ENCODE peak calls at places on chromosomes 5 and 9, in five cellular contexts. One of them, this sample, is unnamed. For H3K9me3 and H3K4me1, the result is how much of the 10 kb centered on the place peaks cover.

GRCh38 chr5:135428586-135428985 is 18.6 kb downstream of the DCANP1 start:
- DNase-seq in A549: no peak
- DNase-seq in tibial artery: no peak
- DNase-seq in ovary: no peak
- DNase-seq in uterus: no peak
- DNase-seq in this sample: no peak

GRCh38 chr5:132477784-132478497 is 12.6 kb downstream of the IRF1 start:
- DNase-seq in tibial artery: no peak
- DNase-seq in uterus: no peak
- DNase-seq in A549: no peak
- DNase-seq in ovary: peak
- DNase-seq in this sample: no peak

GRCh38 chr9:76403352-76403751 is 9.1 kb upstream of the RFK start:
- DNase-seq in tibial artery: no peak
- DNase-seq in uterus: no peak
- DNase-seq in A549: peak
- DNase-seq in ovary: no peak
- DNase-seq in this sample: no peak

GRCh38 chr9:79362100-79363081 is 209.4 kb upstream of the TLE4 start:
- DNase-seq in tibial artery: no peak
- DNase-seq in ovary: no peak
- DNase-seq in uterus: no peak
- DNase-seq in A549: peak
- DNase-seq in this sample: no peak

GRCh38 chr9:129326061-129327005 is 148.3 kb upstream of the IER5L start:
- DNase-seq in A549: no peak
- DNase-seq in tibial artery: no peak
- DNase-seq in ovary: peak
- DNase-seq in uterus: no peak
- DNase-seq in this sample: no peak

GRCh38 chr5:74647096-74647495 is 6.6 kb upstream of the ENC1 start:
- DNase-seq in uterus: no peak
- DNase-seq in A549: no peak
- DNase-seq in ovary: no peak
- DNase-seq in tibial artery: no peak
- DNase-seq in this sample: peak

GRCh38 chr5:158987231-158987630 is 112.5 kb downstream of the EBF1 start:
- DNase-seq in ovary: no peak
- DNase-seq in tibial artery: no peak
- DNase-seq in uterus: no peak
- DNase-seq in A549: no peak
- DNase-seq in this sample: no peak

GRCh38 chr5:77066823-77067442 is 20.2 kb downstream of the ZBED3 start:
- DNase-seq in uterus: no peak
- DNase-seq in tibial artery: no peak
- DNase-seq in ovary: no peak
- DNase-seq in A549: no peak
- DNase-seq in this sample: no peak

GRCh38 chr5:64612349-64612961 is 77.8 kb upstream of the SHISAL2B start:
- DNase-seq in uterus: no peak
- DNase-seq in tibial artery: no peak
- DNase-seq in ovary: peak
- DNase-seq in A549: peak
- DNase-seq in this sample: peak

GRCh38 chr5:125486634-125487033 is 740.2 kb upstream of the ZNF608 start:
- DNase-seq in tibial artery: no peak
- DNase-seq in A549: no peak
- DNase-seq in uterus: no peak
- DNase-seq in ovary: no peak
- DNase-seq in this sample: no peak

GRCh38 chr9:118786877-118787276 is 582.4 kb downstream of the BRINP1 start:
- DNase-seq in A549: no peak
- DNase-seq in uterus: no peak
- DNase-seq in ovary: no peak
- DNase-seq in tibial artery: no peak
- DNase-seq in this sample: no peak

GRCh38 chr9:118785456-118785855 is 583.8 kb downstream of the BRINP1 start:
- DNase-seq in uterus: no peak
- DNase-seq in ovary: no peak
- DNase-seq in A549: no peak
- DNase-seq in tibial artery: no peak
- DNase-seq in this sample: no peak

DNA sequence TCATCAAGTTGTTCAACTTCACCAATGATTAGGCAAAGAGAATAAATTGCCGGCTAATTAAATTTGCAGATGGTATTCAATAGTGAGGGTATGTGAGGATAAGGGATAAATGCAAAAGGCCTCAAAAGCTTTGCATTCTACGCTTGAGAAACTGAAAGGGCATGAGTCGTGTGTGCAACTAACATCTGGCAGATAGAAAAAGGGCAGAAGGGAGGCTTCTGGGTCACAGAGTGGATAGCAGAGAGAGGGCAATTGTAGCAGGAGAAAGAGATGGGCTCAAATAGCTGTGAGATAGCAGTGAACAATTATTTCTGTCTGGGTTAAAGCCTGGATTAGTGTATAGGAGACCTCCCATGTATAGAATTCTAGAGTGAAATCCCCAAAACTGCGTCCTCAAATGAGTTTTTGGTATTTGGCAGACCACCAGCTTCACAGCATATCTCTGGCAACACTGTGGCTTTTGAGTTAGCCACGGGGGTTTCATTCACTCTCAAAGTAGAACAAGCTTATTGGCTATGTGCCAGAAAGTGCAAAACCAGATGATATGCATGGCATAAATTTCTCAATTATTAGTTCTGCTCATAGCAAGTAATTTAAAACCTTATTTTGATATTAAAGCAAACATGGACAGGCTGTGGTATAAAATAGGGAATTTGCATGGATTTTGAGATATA is 586.3 kb downstream of the BRINP1 start:
- DNase-seq in A549: no peak
- DNase-seq in uterus: no peak
- DNase-seq in ovary: no peak
- DNase-seq in tibial artery: no peak
- DNase-seq in this sample: peak
- H3K9me3 ChIP-seq in A549: under half
- H3K9me3 ChIP-seq in uterus: under half
- H3K9me3 ChIP-seq in ovary: under half
- H3K9me3 ChIP-seq in tibial artery: under half
- H3K9me3 ChIP-seq in this sample: under half

DNA sequence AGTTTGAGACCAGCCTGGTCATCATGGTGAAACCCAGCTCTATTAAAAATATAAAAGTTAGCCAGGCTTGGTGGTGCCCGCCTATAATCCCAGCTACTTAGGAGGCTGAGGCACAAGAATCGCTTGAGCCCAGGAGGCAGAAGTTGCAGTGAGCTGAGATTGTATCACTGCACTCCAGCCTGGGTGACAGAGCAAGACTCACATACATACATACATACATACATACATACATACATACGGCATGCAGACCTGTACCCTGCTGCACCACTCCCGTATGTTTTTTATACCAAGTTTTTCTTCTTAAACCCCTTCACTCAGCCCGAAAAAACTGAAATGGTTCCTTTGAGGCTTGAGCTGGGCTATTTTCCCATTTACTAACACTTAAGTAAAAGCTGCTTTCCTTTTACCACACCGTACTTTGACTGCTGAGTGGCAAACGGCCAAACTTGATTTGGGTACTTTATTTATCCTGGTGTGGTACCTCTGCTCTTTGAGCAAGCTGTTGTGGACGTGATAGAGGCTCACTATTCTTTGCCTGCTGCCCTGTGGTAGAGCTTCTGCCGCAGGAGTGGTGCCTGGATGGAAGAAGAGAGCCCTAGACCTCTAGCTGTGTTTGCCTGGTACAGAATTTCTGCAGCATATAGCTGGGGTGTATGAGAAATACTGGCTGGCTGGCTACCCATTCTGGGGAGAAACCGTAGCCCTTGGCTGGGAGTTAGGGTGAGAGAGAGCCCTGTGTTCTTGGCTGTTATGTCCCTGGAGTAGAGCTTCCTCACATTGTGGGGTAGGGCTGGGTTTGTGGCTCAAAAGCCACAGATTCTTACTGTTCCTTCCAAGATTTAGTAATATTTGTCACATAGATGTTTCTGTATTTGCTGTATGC is 19.4 kb downstream of the IPO11 start:
- DNase-seq in tibial artery: no peak
- DNase-seq in uterus: peak
- DNase-seq in A549: no peak
- DNase-seq in ovary: no peak
- DNase-seq in this sample: no peak
- H3K27ac ChIP-seq in tibial artery: no peak
- H3K27ac ChIP-seq in uterus: peak
- H3K27ac ChIP-seq in A549: no peak
- H3K27ac ChIP-seq in ovary: peak
- H3K27ac ChIP-seq in this sample: no peak

GRCh38 chr5:116658830-116659229 is 84.2 kb upstream of the SEMA6A start:
- DNase-seq in ovary: no peak
- DNase-seq in A549: no peak
- DNase-seq in tibial artery: no peak
- DNase-seq in uterus: no peak
- DNase-seq in this sample: no peak
- H3K4me1 ChIP-seq in ovary: under half
- H3K4me1 ChIP-seq in A549: under half
- H3K4me1 ChIP-seq in tibial artery: under half
- H3K4me1 ChIP-seq in uterus: under half
- H3K4me1 ChIP-seq in this sample: under half

GRCh38 chr5:141412853-141413539 is at the start of gene PCDHGA10:
- DNase-seq in tibial artery: peak
- DNase-seq in ovary: peak
- DNase-seq in uterus: no peak
- DNase-seq in A549: no peak
- DNase-seq in this sample: no peak

GRCh38 chr5:141411575-141411974 is 1.2 kb upstream of the PCDHGA10 start:
- DNase-seq in A549: no peak
- DNase-seq in tibial artery: no peak
- DNase-seq in uterus: no peak
- DNase-seq in ovary: no peak
- DNase-seq in this sample: no peak

GRCh38 chr5:141409598-141410306 is 1.9 kb downstream of the PCDHGB6 start:
- DNase-seq in A549: no peak
- DNase-seq in uterus: no peak
- DNase-seq in ovary: no peak
- DNase-seq in tibial artery: no peak
- DNase-seq in this sample: no peak

GRCh38 chr5:141419074-141419880 is 1.6 kb upstream of the PCDHGA11 start:
- DNase-seq in A549: no peak
- DNase-seq in ovary: no peak
- DNase-seq in uterus: no peak
- DNase-seq in tibial artery: no peak
- DNase-seq in this sample: no peak

DNA sequence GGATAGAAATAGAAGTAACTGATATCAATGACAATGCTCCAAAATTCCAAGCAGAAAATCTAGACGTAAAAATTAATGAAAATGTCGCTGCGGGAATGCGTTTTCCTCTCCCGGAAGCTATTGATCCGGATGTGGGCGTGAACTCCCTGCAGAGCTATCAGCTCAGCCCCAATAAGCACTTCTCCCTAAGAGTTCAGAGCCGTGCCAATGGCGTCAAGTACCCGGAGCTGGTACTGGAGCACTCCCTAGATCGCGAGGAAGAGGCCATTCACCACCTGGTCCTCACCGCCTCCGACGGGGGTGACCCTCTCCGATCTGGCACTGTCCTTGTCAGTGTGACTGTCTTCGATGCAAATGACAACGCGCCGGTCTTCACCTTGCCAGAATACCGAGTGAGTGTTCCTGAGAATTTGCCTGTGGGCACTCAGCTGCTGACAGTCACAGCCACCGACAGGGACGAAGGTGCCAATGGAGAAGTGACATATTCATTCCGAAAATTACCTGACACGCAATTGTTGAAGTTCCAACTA is 818 bp downstream of the PCDHGA10 start:
- DNase-seq in uterus: no peak
- DNase-seq in tibial artery: no peak
- DNase-seq in ovary: peak
- DNase-seq in A549: no peak
- DNase-seq in this sample: no peak
- H3K9me3 ChIP-seq in uterus: half or more
- H3K9me3 ChIP-seq in tibial artery: under half
- H3K9me3 ChIP-seq in ovary: half or more
- H3K9me3 ChIP-seq in A549: under half
- H3K9me3 ChIP-seq in this sample: under half

GRCh38 chr9:95073042-95073607 is 244.4 kb downstream of the FANCC start:
- DNase-seq in ovary: no peak
- DNase-seq in tibial artery: no peak
- DNase-seq in uterus: no peak
- DNase-seq in A549: no peak
- DNase-seq in this sample: no peak
- H3K27ac ChIP-seq in ovary: no peak
- H3K27ac ChIP-seq in tibial artery: peak
- H3K27ac ChIP-seq in uterus: peak
- H3K27ac ChIP-seq in A549: no peak
- H3K27ac ChIP-seq in this sample: no peak

GRCh38 chr5:14187157-14187556 is 44.0 kb downstream of the TRIO start:
- DNase-seq in tibial artery: no peak
- DNase-seq in uterus: no peak
- DNase-seq in A549: no peak
- DNase-seq in ovary: no peak
- DNase-seq in this sample: no peak
- H3K4me1 ChIP-seq in tibial artery: half or more
- H3K4me1 ChIP-seq in uterus: under half
- H3K4me1 ChIP-seq in A549: half or more
- H3K4me1 ChIP-seq in ovary: under half
- H3K4me1 ChIP-seq in this sample: under half

DNA sequence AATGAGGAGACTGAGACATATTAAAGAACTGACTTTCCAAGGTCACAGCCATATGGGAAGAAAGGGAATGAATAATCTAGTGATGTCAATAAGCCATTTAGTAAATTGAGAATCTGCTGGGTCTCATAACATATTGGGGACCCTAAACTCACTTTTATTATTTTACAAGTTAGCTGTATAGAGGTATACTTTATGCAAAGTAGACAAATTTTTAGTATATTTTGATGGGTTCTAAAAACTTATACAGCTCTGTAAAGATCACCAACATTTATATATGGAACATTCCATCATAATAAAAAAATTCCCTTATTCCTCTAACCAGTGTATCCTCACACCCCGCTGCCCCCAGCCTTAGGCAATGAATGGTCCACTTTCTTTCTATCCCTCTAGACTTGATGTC is 35.7 kb upstream of the ZNF510 start:
- DNase-seq in A549: no peak
- DNase-seq in tibial artery: no peak
- DNase-seq in ovary: no peak
- DNase-seq in uterus: no peak
- DNase-seq in this sample: no peak
- H3K9me3 ChIP-seq in A549: half or more
- H3K9me3 ChIP-seq in tibial artery: under half
- H3K9me3 ChIP-seq in ovary: under half
- H3K9me3 ChIP-seq in uterus: under half
- H3K9me3 ChIP-seq in this sample: under half